ENCODE peak calls at places on chromosome 1, in eight cellular contexts. D is fibroblast of lung, N is upper lobe of right lung, R is colonic mucosa, V is tibial artery, F is right atrium auricular region, O is PC-3, I is adrenal gland. H is an unnamed sample.

GRCh38 chr1:116170901-116171589 is 59.8 kb downstream of the MAB21L3 start:
- DNase-seq in D (no peak), N (no peak), R (no peak), V (no peak), F (no peak), O (no peak), I (no peak), H (peak; percentile 57)

GRCh38 chr1:62233926-62234450 is 39.3 kb downstream of the L1TD1 start:
- DNase-seq in D (no peak), N (no peak), R (no peak), V (no peak), F (no peak), O (no peak), I (no peak), H (no peak)

GRCh38 chr1:89757532-89757931 is 63.3 kb upstream of the LRRC8D start:
- DNase-seq in D (peak; percentile 53), N (peak; percentile 77), R (peak; percentile 33), V (no peak), F (no peak), O (no peak), I (peak; percentile 20), H (no peak)

GRCh38 chr1:174883361-174883760 is 116.4 kb upstream of the CACYBP start:
- DNase-seq in D (peak; percentile 44), N (no peak), R (no peak), V (no peak), F (no peak), O (peak; percentile 65), I (peak; percentile 5), H (no peak)

GRCh38 chr1:110243146-110243545 is 33.0 kb downstream of the KCNC4 start:
- DNase-seq in D (no peak), N (no peak), R (no peak), V (no peak), F (no peak), O (no peak), I (no peak), H (no peak)

GRCh38 chr1:86499987-86500593 is 31.4 kb downstream of the CLCA1 start:
- DNase-seq in D (peak; percentile 48), N (no peak), R (no peak), V (no peak), F (no peak), O (peak; percentile 63), I (no peak), H (no peak)

GRCh38 chr1:4772294-4773010 is 118.0 kb downstream of the AJAP1 start:
- DNase-seq in D (no peak), N (no peak), R (no peak), V (no peak), F (no peak), O (no peak), I (no peak), H (no peak)

GRCh38 chr1:43066578-43066977 is 105.5 kb downstream of the EBNA1BP2 start:
- DNase-seq in D (no peak), N (no peak), R (no peak), V (no peak), F (no peak), O (no peak), I (no peak), H (no peak)

GRCh38 chr1:116671835-116672234 is 4.3 kb upstream of the IGSF3 start:
- DNase-seq in D (no peak), N (no peak), R (no peak), V (no peak), F (no peak), O (peak; percentile 21), I (no peak), H (no peak)

DNA sequence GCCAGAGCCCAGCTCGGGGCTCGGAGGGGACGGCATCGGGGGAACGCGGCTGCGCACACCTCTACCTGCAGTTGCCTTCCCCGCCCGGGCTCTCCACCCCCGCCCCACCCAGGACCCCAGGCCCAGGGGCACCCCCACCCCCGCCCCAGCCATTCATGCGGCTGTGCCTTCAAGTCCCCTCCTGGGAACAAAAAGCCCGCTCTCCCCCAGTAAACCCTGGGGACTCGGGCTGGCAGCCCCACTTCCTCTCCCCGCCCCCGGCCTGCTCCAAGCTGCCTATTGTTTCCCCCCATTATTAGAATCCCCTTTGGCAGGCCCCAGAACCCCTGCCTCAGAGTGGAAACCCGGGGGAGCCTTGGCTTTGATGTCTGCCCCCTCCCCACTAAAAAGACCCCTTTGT is 18.0 kb downstream of the MEGF6 start:
- DNase-seq in D (no peak), N (no peak), R (no peak), V (no peak), F (no peak), O (no peak), I (no peak), H (no peak)
- H3K4me1 ChIP-seq in D (no peaks in the 10 kb centered on the region), N (peaks cover 39% of the 10 kb centered on the region), R (no peaks in the 10 kb centered on the region), V (no peaks in the 10 kb centered on the region), F (peaks cover 25% of the 10 kb centered on the region), O (no peaks in the 10 kb centered on the region), I (peaks cover 8% of the 10 kb centered on the region), H (no peaks in the 10 kb centered on the region)

GRCh38 chr1:63326473-63327380 is 4.4 kb downstream of the FOXD3 start:
- DNase-seq in D (peak; percentile 38), N (no peak), R (no peak), V (no peak), F (no peak), O (no peak), I (no peak), H (peak; percentile 38)
- H3K4me3 ChIP-seq in D (no peak overlapping the region), N (no peak overlapping the region), R (no peak overlapping the region), V (no peak overlapping the region), F (no peak overlapping the region), O (peak overlapping the region; percentile 54), I (no peak overlapping the region), H (peak overlapping the region; percentile 9)

GRCh38 chr1:229478852-229479251 is 29.3 kb downstream of the NUP133 start:
- DNase-seq in D (no peak), N (no peak), R (no peak), V (no peak), F (no peak), O (no peak), I (no peak), H (no peak)
- H3K36me3 ChIP-seq in D (no peaks in the 10 kb centered on the region), N (peaks cover 87% of the 10 kb centered on the region), R (no peaks in the 10 kb centered on the region), V (peaks cover 75% of the 10 kb centered on the region), F (peaks cover 56% of the 10 kb centered on the region), O (peaks cover 39% of the 10 kb centered on the region), I (no peaks in the 10 kb centered on the region), H (peaks cover 63% of the 10 kb centered on the region)

DNA sequence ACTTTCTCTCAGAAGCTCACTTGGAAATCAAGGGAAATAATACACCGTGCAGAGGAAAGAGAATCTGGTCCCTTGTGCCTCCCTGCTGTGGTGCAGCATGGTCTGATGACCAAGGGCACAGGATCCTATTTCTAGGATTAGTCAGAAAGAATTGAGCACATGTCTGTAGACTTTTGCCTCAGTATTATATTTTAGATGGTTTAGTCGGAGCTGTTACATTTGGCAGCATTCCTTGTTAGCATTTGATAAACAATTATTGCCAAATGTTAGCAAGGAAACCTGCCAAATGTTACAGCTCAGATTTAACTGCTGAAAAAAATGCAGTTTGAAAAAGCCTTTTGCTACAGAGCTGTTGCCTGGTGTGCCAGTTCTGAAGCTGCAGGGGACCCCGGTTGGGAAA is 183.5 kb upstream of the DPYD start:
- DNase-seq in D (peak; percentile 95), N (no peak), R (no peak), V (no peak), F (no peak), O (peak; percentile 62), I (no peak), H (no peak)
- H3K4me1 ChIP-seq in D (peaks cover 7% of the 10 kb centered on the region), N (no peaks in the 10 kb centered on the region), R (no peaks in the 10 kb centered on the region), V (no peaks in the 10 kb centered on the region), F (peaks cover 5% of the 10 kb centered on the region), O (peaks cover 27% of the 10 kb centered on the region), I (no peaks in the 10 kb centered on the region), H (no peaks in the 10 kb centered on the region)

DNA sequence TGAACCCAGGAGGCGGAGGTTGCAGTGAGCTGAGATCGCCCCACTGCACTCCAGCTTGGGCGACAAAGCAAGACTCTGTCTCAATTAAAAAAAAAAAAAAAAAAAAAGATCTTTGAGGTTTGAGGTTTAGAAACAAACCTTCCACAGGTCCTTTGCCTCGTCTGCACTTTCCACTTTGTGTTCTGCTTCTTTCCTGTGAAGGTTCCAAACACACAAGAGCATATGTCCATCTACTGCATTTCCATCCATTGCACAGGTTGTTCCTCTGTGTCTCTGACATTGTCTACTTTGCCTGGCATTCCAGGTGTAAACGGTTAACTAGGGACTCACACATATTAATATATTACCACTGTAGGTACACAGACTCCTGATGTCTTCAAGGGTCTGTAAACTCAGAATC is 40.1 kb downstream of the DSTYK start:
- DNase-seq in D (no peak), N (no peak), R (no peak), V (no peak), F (no peak), O (no peak), I (no peak), H (no peak)
- H3K4me3 ChIP-seq in D (no peak overlapping the region), N (no peak overlapping the region), R (no peak overlapping the region), V (no peak overlapping the region), F (no peak overlapping the region), O (no peak overlapping the region), I (no peak overlapping the region), H (no peak overlapping the region)

H was measured in HAP-1.